ENCODE peak calls at places on chromosomes 1 and 21, in eight cellular contexts. One of them, this sample, is unnamed.

GRCh38 chr1:28039341-28039740 is 49.1 kb downstream of the EYA3 start:
- DNase-seq in A549: no peak
- DNase-seq in mammary epithelial cell: no peak
- DNase-seq in HCT116: no peak
- DNase-seq in GM23338: no peak
- DNase-seq in neural progenitor cell: no peak
- DNase-seq in H1: no peak
- DNase-seq in H9: no peak
- DNase-seq in this sample: no peak

GRCh38 chr1:246213502-246213901 is 293.6 kb downstream of the SMYD3 start:
- DNase-seq in A549: no peak
- DNase-seq in HCT116: no peak
- DNase-seq in H1: no peak
- DNase-seq in mammary epithelial cell: no peak
- DNase-seq in GM23338: no peak
- DNase-seq in H9: no peak
- DNase-seq in neural progenitor cell: no peak
- DNase-seq in this sample: no peak

GRCh38 chr1:20589331-20590312 is 725 bp downstream of the CDA start:
- DNase-seq in neural progenitor cell: peak
- DNase-seq in HCT116: no peak
- DNase-seq in A549: no peak
- DNase-seq in H1: no peak
- DNase-seq in GM23338: no peak
- DNase-seq in H9: no peak
- DNase-seq in mammary epithelial cell: no peak
- DNase-seq in this sample: no peak

GRCh38 chr1:184930645-184931044 is 43.7 kb downstream of the NIBAN1 start:
- DNase-seq in GM23338: no peak
- DNase-seq in H9: no peak
- DNase-seq in H1: no peak
- DNase-seq in mammary epithelial cell: no peak
- DNase-seq in HCT116: no peak
- DNase-seq in A549: no peak
- DNase-seq in neural progenitor cell: no peak
- DNase-seq in this sample: peak

GRCh38 chr1:44675186-44675585 is 672 bp downstream of the ARMH1 start:
- DNase-seq in A549: no peak
- DNase-seq in mammary epithelial cell: no peak
- DNase-seq in H9: no peak
- DNase-seq in H1: no peak
- DNase-seq in GM23338: no peak
- DNase-seq in neural progenitor cell: no peak
- DNase-seq in HCT116: no peak
- DNase-seq in this sample: no peak

GRCh38 chr1:89065077-89065868 is at the start of gene GBP1:
- DNase-seq in HCT116: no peak
- DNase-seq in A549: no peak
- DNase-seq in GM23338: no peak
- DNase-seq in H1: no peak
- DNase-seq in neural progenitor cell: no peak
- DNase-seq in H9: no peak
- DNase-seq in mammary epithelial cell: peak
- DNase-seq in this sample: no peak

GRCh38 chr21:43866233-43866632 is 1.2 kb downstream of the AGPAT3 start:
- DNase-seq in H9: no peak
- DNase-seq in GM23338: peak
- DNase-seq in H1: no peak
- DNase-seq in mammary epithelial cell: peak
- DNase-seq in A549: no peak
- DNase-seq in HCT116: no peak
- DNase-seq in neural progenitor cell: peak
- DNase-seq in this sample: no peak

GRCh38 chr21:37232274-37233018 is 34.7 kb downstream of the VPS26C start:
- DNase-seq in neural progenitor cell: no peak
- DNase-seq in A549: no peak
- DNase-seq in HCT116: no peak
- DNase-seq in H9: no peak
- DNase-seq in mammary epithelial cell: no peak
- DNase-seq in H1: peak
- DNase-seq in GM23338: no peak
- DNase-seq in this sample: no peak

GRCh38 chr1:207499573-207499972 is 3.6 kb downstream of the CR1 start:
- DNase-seq in mammary epithelial cell: peak
- DNase-seq in neural progenitor cell: peak
- DNase-seq in H1: peak
- DNase-seq in HCT116: peak
- DNase-seq in H9: peak
- DNase-seq in GM23338: peak
- DNase-seq in A549: peak
- DNase-seq in this sample: peak

GRCh38 chr1:235657747-235658526 is 8.4 kb upstream of the GNG4 start:
- DNase-seq in A549: no peak
- DNase-seq in mammary epithelial cell: no peak
- DNase-seq in H1: no peak
- DNase-seq in H9: no peak
- DNase-seq in HCT116: no peak
- DNase-seq in GM23338: no peak
- DNase-seq in neural progenitor cell: no peak
- DNase-seq in this sample: no peak

GRCh38 chr1:178283409-178283808 is 189.5 kb downstream of the RASAL2 start:
- DNase-seq in H9: peak
- DNase-seq in GM23338: peak
- DNase-seq in mammary epithelial cell: no peak
- DNase-seq in H1: no peak
- DNase-seq in A549: no peak
- DNase-seq in HCT116: no peak
- DNase-seq in neural progenitor cell: peak
- DNase-seq in this sample: no peak

GRCh38 chr1:203807211-203807610 is 11.8 kb downstream of the ZBED6 start:
- DNase-seq in mammary epithelial cell: no peak
- DNase-seq in HCT116: no peak
- DNase-seq in H9: no peak
- DNase-seq in neural progenitor cell: no peak
- DNase-seq in H1: no peak
- DNase-seq in GM23338: no peak
- DNase-seq in A549: no peak
- DNase-seq in this sample: no peak

GRCh38 chr1:117167402-117167801 is 43.3 kb downstream of the VTCN1 start:
- DNase-seq in GM23338: no peak
- DNase-seq in HCT116: no peak
- DNase-seq in H9: no peak
- DNase-seq in mammary epithelial cell: peak
- DNase-seq in H1: no peak
- DNase-seq in A549: no peak
- DNase-seq in neural progenitor cell: no peak
- DNase-seq in this sample: peak

GRCh38 chr1:22210636-22211035 is 67.7 kb upstream of the WNT4 start:
- DNase-seq in mammary epithelial cell: no peak
- DNase-seq in neural progenitor cell: no peak
- DNase-seq in H9: peak
- DNase-seq in HCT116: no peak
- DNase-seq in A549: no peak
- DNase-seq in H1: no peak
- DNase-seq in GM23338: no peak
- DNase-seq in this sample: no peak

GRCh38 chr1:2376261-2376741 is 15.1 kb downstream of the MORN1 start:
- DNase-seq in HCT116: no peak
- DNase-seq in H1: no peak
- DNase-seq in neural progenitor cell: no peak
- DNase-seq in A549: no peak
- DNase-seq in GM23338: no peak
- DNase-seq in mammary epithelial cell: no peak
- DNase-seq in H9: no peak
- DNase-seq in this sample: no peak

GRCh38 chr1:89599332-89599630 is 33.6 kb upstream of the LRRC8C start:
- DNase-seq in GM23338: no peak
- DNase-seq in HCT116: no peak
- DNase-seq in neural progenitor cell: no peak
- DNase-seq in H1: no peak
- DNase-seq in mammary epithelial cell: no peak
- DNase-seq in H9: no peak
- DNase-seq in A549: no peak
- DNase-seq in this sample: no peak

GRCh38 chr1:27575861-27576331 is 28.0 kb downstream of the AHDC1 start:
- DNase-seq in H9: peak
- DNase-seq in GM23338: peak
- DNase-seq in A549: peak
- DNase-seq in neural progenitor cell: peak
- DNase-seq in mammary epithelial cell: peak
- DNase-seq in HCT116: no peak
- DNase-seq in H1: peak
- DNase-seq in this sample: no peak

GRCh38 chr1:203463469-203464062 is 12.0 kb upstream of the PRELP start:
- DNase-seq in H9: no peak
- DNase-seq in GM23338: peak
- DNase-seq in HCT116: no peak
- DNase-seq in H1: no peak
- DNase-seq in mammary epithelial cell: no peak
- DNase-seq in A549: no peak
- DNase-seq in neural progenitor cell: no peak
- DNase-seq in this sample: no peak

GRCh38 chr1:183590225-183591191 is at the start of gene NCF2:
- DNase-seq in HCT116: no peak
- DNase-seq in H1: no peak
- DNase-seq in GM23338: no peak
- DNase-seq in H9: no peak
- DNase-seq in mammary epithelial cell: peak
- DNase-seq in neural progenitor cell: no peak
- DNase-seq in A549: no peak
- DNase-seq in this sample: peak

GRCh38 chr21:42493109-42494060 is 2.6 kb downstream of the RSPH1 start:
- DNase-seq in mammary epithelial cell: no peak
- DNase-seq in H9: no peak
- DNase-seq in H1: no peak
- DNase-seq in neural progenitor cell: no peak
- DNase-seq in A549: no peak
- DNase-seq in HCT116: no peak
- DNase-seq in GM23338: peak
- DNase-seq in this sample: no peak
- H3K27ac ChIP-seq in mammary epithelial cell: no peak
- H3K27ac ChIP-seq in H9: no peak
- H3K27ac ChIP-seq in H1: no peak
- H3K27ac ChIP-seq in neural progenitor cell: no peak
- H3K27ac ChIP-seq in A549: no peak
- H3K27ac ChIP-seq in HCT116: no peak
- H3K27ac ChIP-seq in GM23338: no peak
- H3K27ac ChIP-seq in this sample: no peak

GRCh38 chr1:222404710-222405109 is 143.2 kb downstream of the HHIPL2 start:
- DNase-seq in H1: no peak
- DNase-seq in HCT116: no peak
- DNase-seq in neural progenitor cell: no peak
- DNase-seq in H9: no peak
- DNase-seq in mammary epithelial cell: no peak
- DNase-seq in GM23338: no peak
- DNase-seq in A549: no peak
- DNase-seq in this sample: no peak
- H3K4me2 ChIP-seq in H1: no peak
- H3K4me2 ChIP-seq in HCT116: no peak
- H3K4me2 ChIP-seq in neural progenitor cell: no peak
- H3K4me2 ChIP-seq in H9: no peak
- H3K4me2 ChIP-seq in mammary epithelial cell: no peak
- H3K4me2 ChIP-seq in GM23338: no peak
- H3K4me2 ChIP-seq in A549: peak
- H3K4me2 ChIP-seq in this sample: peak

DNA sequence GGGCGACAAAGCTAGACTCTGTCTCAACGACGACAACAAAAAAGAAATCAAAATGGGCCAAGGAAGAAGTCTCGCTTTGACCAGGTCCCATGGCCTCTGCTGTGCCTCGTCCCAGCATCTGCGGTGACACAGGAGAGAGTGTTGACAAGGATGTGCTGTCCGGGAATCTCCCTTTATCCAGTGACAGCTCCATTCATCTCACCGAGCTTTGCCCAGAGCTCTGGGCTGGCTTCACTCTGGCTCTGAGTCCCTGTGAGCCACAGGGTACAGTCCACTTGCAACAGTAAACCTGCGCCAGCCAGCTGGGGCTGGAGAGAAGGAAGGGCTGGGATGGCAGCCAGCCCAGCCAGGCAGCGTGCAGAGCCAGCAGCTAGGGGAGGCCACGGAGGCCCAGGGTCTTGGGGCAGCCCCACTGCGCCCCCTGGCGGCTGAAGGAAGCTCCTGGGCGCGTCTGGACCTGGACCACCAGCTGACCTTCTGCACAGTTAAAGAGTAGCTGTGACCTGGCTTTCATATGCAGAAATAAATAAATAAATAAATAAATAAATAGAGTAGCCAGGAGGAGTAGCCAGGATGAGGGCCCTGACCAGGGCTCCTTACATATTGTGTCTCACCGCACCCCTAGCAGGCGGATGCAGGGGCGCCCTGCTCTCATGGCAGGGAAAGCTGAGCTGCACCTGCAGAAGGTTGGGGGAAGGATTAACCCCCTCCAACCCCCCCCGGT is 29.7 kb downstream of the ENO1 start:
- DNase-seq in H1: peak
- DNase-seq in A549: peak
- DNase-seq in GM23338: peak
- DNase-seq in HCT116: peak
- DNase-seq in H9: peak
- DNase-seq in neural progenitor cell: peak
- DNase-seq in mammary epithelial cell: peak
- DNase-seq in this sample: peak
- TF ChIP-seq CTCF in H1: peak
- TF ChIP-seq CTCF in A549: peak
- TF ChIP-seq CTCF in GM23338: peak
- TF ChIP-seq CTCF in HCT116: peak
- TF ChIP-seq CTCF in H9: peak
- TF ChIP-seq CTCF in neural progenitor cell: peak
- TF ChIP-seq CTCF in mammary epithelial cell: peak
- TF ChIP-seq CTCF in this sample: peak

GRCh38 chr1:31434101-31434871 is 21.3 kb downstream of the SERINC2 start:
- DNase-seq in HCT116: no peak
- DNase-seq in A549: no peak
- DNase-seq in neural progenitor cell: peak
- DNase-seq in H9: peak
- DNase-seq in H1: no peak
- DNase-seq in GM23338: peak
- DNase-seq in mammary epithelial cell: no peak
- DNase-seq in this sample: no peak

GRCh38 chr1:31437433-31438037 is 24.5 kb downstream of the SERINC2 start:
- DNase-seq in neural progenitor cell: no peak
- DNase-seq in mammary epithelial cell: no peak
- DNase-seq in HCT116: no peak
- DNase-seq in A549: no peak
- DNase-seq in H1: no peak
- DNase-seq in H9: peak
- DNase-seq in GM23338: no peak
- DNase-seq in this sample: no peak

GRCh38 chr1:31436596-31437432 is 23.8 kb downstream of the SERINC2 start:
- DNase-seq in mammary epithelial cell: no peak
- DNase-seq in GM23338: no peak
- DNase-seq in HCT116: no peak
- DNase-seq in A549: no peak
- DNase-seq in neural progenitor cell: no peak
- DNase-seq in H1: no peak
- DNase-seq in H9: peak
- DNase-seq in this sample: no peak

GRCh38 chr1:31434979-31435378 is 22.0 kb downstream of the SERINC2 start:
- DNase-seq in HCT116: no peak
- DNase-seq in GM23338: no peak
- DNase-seq in H1: no peak
- DNase-seq in H9: peak
- DNase-seq in A549: no peak
- DNase-seq in neural progenitor cell: no peak
- DNase-seq in mammary epithelial cell: peak
- DNase-seq in this sample: no peak

GRCh38 chr1:31435471-31436409 is 22.7 kb downstream of the SERINC2 start:
- DNase-seq in H9: peak
- DNase-seq in mammary epithelial cell: no peak
- DNase-seq in H1: no peak
- DNase-seq in neural progenitor cell: no peak
- DNase-seq in A549: no peak
- DNase-seq in GM23338: no peak
- DNase-seq in HCT116: no peak
- DNase-seq in this sample: no peak
- H3K27ac ChIP-seq in H9: no peak
- H3K27ac ChIP-seq in mammary epithelial cell: no peak
- H3K27ac ChIP-seq in H1: no peak
- H3K27ac ChIP-seq in neural progenitor cell: no peak
- H3K27ac ChIP-seq in A549: no peak
- H3K27ac ChIP-seq in GM23338: no peak
- H3K27ac ChIP-seq in HCT116: no peak
- H3K27ac ChIP-seq in this sample: no peak